ENCODE peak calls at places on chromosomes 12 and 14, in ten cellular contexts. H is AG10803, K is right atrium auricular region, P is HFF-Myc, M is neural crest cell, L is astrocyte of the spinal cord, O is endodermal cell, C is HFFc6, J is endothelial cell, Y is OCI-LY7. S is an unnamed sample.

GRCh38 chr14:47264842-47265241 is 410.6 kb downstream of the MDGA2 start:
- DNase-seq in H (no peak), K (no peak), P (no peak), M (no peak), L (no peak), O (no peak), C (no peak), J (no peak), Y (no peak), S (no peak)

GRCh38 chr12:132547207-132547740 is 57.3 kb downstream of the FBRSL1 start:
- DNase-seq in H (no peak), K (no peak), P (no peak), M (no peak), L (no peak), O (no peak), C (no peak), J (no peak), Y (no peak), S (no peak)

GRCh38 chr14:31927348-31927826 is 149.7 kb upstream of the ARHGAP5 start:
- DNase-seq in H (peak; percentile 94), K (no peak), P (peak; percentile 72), M (peak; percentile 22), L (peak; percentile 95), O (no peak), C (peak; percentile 87), J (no peak), Y (no peak), S (peak; percentile 20)

GRCh38 chr14:91519239-91520036 is 9.3 kb upstream of the PPP4R3A start:
- DNase-seq in H (no peak), K (no peak), P (no peak), M (no peak), L (no peak), O (no peak), C (no peak), J (no peak), Y (no peak), S (no peak)

GRCh38 chr14:75522224-75522764 is at the start of gene BATF:
- DNase-seq in H (no peak), K (no peak), P (no peak), M (no peak), L (no peak), O (no peak), C (no peak), J (no peak), Y (peak; percentile 61), S (no peak)

GRCh38 chr14:66496188-66496807 is 10.1 kb downstream of the CCDC196 start:
- DNase-seq in H (no peak), K (no peak), P (no peak), M (no peak), L (peak; percentile 14), O (no peak), C (no peak), J (no peak), Y (no peak), S (no peak)

GRCh38 chr14:94924189-94924588 is 154.3 kb upstream of the GSC start:
- DNase-seq in H (no peak), K (no peak), P (no peak), M (no peak), L (no peak), O (peak; percentile 60), C (no peak), J (no peak), Y (no peak), S (no peak)

GRCh38 chr14:77208266-77208978 is 26.8 kb downstream of the TMEM63C start:
- DNase-seq in H (peak; percentile 56), K (no peak), P (peak; percentile 26), M (peak; percentile 85), L (peak; percentile 49), O (peak; percentile 97), C (peak; percentile 46), J (peak; percentile 88), Y (peak; percentile 33), S (peak; percentile 97)

GRCh38 chr12:47838286-47838931 is 18.7 kb upstream of the HDAC7 start:
- DNase-seq in H (peak; percentile 44), K (no peak), P (no peak), M (peak; percentile 45), L (peak; percentile 35), O (peak; percentile 86), C (peak; percentile 33), J (peak; percentile 43), Y (peak; percentile 67), S (peak; percentile 50)

GRCh38 chr12:48340891-48341290 is 9.8 kb downstream of the ZNF641 start:
- DNase-seq in H (no peak), K (no peak), P (no peak), M (no peak), L (no peak), O (no peak), C (no peak), J (no peak), Y (no peak), S (no peak)

GRCh38 chr12:83826112-83826511 is 1086.5 kb downstream of the SLC6A15 start:
- DNase-seq in H (peak; percentile 30), K (no peak), P (peak; percentile 21), M (peak; percentile 37), L (peak; percentile 12), O (peak; percentile 94), C (peak; percentile 50), J (peak; percentile 71), Y (peak; percentile 19), S (peak; percentile 60)

GRCh38 chr12:108382437-108382801 is 43.3 kb upstream of the CMKLR1 start:
- DNase-seq in H (no peak), K (no peak), P (no peak), M (no peak), L (no peak), O (peak; percentile 67), C (no peak), J (no peak), Y (no peak), S (no peak)

GRCh38 chr12:26880625-26881024 is 47.6 kb upstream of the ITPR2 start:
- DNase-seq in H (no peak), K (no peak), P (no peak), M (no peak), L (no peak), O (no peak), C (no peak), J (no peak), Y (no peak), S (no peak)

GRCh38 chr12:26890784-26891183 is 47.0 kb downstream of the INTS13 start:
- DNase-seq in H (no peak), K (no peak), P (no peak), M (no peak), L (no peak), O (no peak), C (no peak), J (no peak), Y (no peak), S (no peak)

DNA sequence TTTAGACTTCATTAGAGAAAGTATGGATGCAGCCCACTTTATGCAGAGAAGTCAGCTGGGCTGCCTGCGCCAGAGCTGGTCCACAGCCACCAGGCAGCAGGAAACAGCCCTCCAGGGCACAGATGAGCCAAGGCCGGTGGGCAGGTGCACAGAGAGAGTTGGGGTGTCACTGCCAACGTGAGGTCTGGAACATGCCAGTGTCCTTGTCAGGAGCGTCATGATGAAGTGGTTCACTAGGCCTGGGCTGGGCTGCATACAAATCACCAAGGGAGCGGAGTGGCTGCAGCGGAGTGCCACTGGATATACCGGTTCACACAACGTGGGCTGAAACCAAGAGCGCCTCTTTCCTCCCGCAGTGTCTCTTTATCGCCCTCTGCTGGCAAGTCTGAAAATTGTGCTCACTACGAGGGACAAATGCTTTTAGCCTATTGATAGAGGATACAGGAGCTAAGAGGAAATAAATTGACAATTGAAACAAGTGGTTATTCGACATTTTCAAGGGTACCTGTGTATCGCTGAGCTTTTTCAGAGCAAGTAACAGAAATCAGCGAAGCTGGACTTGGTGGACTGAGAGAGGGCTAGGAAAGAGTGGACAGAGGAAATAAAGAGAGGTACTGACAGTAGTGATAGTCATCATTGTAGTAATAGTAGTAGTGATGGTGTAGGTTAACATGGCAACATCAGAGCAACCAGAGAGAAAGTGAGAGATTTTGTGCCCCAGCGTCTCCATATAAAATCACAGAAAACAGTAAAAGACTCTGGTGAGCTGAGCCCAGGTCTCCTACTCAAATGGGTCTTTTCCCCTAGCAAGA is 52.0 kb upstream of the ITPR2 start:
- DNase-seq in H (peak; percentile 68), K (peak; percentile 90), P (peak; percentile 70), M (peak; percentile 84), L (peak; percentile 74), O (peak; percentile 96), C (peak; percentile 69), J (peak; percentile 85), Y (peak; percentile 81), S (peak; percentile 83)
- TF ChIP-seq CTCF in H (peak; percentile 96), K (peak; percentile 98), P (peak; percentile 92), M (peak; percentile 100), L (peak; percentile 95), O (peak; percentile 100), C (peak; percentile 95), J (peak; percentile 96), Y (peak; percentile 98), S (peak; percentile 97)

DNA sequence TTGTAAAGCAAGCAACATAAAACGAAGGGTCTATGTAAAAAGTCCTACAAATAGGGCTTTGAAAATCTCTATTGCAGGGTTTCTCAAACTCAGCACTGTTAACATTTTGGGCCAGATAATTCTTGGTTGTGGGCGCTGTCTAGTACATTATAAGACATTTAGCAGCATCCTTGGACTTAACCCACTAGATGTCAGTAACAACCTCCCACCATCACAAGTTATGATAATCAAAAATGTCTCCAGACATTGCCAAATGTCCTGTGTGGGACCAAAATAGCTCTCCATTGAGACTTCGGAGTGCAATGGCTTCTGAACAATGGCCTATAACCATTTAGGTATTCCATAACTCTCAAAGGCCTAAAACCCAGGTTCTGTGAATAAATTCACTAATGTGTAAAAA is 22.9 kb upstream of the DHRS7 start:
- DNase-seq in H (no peak), K (no peak), P (no peak), M (no peak), L (no peak), O (no peak), C (no peak), J (no peak), Y (peak; percentile 72), S (no peak)
- TF ChIP-seq CTCF in H (no peak), K (peak; percentile 25), P (no peak), M (no peak), L (peak; percentile 25), O (no peak), C (peak; percentile 17), J (no peak), Y (peak; percentile 86), S (no peak)

GRCh38 chr14:88384653-88385205 is 728 bp upstream of the SPATA7 start:
- DNase-seq in H (peak; percentile 16), K (no peak), P (no peak), M (no peak), L (no peak), O (no peak), C (no peak), J (no peak), Y (no peak), S (no peak)
- TF ChIP-seq CTCF in H (no peak), K (no peak), P (no peak), M (no peak), L (no peak), O (no peak), C (no peak), J (no peak), Y (no peak), S (no peak)

GRCh38 chr14:41761204-41761603 is 154.5 kb downstream of the LRFN5 start:
- DNase-seq in H (no peak), K (no peak), P (no peak), M (no peak), L (no peak), O (no peak), C (no peak), J (no peak), Y (no peak), S (no peak)

DNA sequence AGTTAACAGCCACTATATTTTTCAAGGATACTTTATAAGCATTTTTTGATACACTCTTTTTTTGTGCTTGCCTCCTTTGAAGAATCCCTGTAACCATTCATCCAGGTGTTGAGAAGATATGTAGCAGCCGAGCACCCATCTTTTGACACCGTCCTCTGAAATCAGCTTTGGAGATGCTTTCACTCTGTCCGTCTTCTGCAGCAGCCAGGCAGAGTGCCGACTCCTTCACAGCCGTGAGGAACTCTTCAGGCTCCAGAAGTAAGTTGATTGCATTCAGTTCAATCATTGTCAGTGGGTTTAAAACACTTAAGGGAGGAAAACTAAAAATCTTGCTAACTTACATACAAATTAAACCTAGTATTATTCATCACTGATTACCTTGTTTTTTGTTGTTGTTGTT is 160.1 kb downstream of the LRFN5 start:
- DNase-seq in H (no peak), K (no peak), P (no peak), M (no peak), L (no peak), O (no peak), C (no peak), J (no peak), Y (no peak), S (no peak)
- TF ChIP-seq CTCF in H (no peak), K (no peak), P (no peak), M (no peak), L (no peak), O (no peak), C (no peak), J (no peak), Y (no peak), S (no peak)